ENCODE peak calls at places on chromosomes 3 and 15, in six cellular contexts. One of them, this sample, is unnamed.

GRCh38 chr15:85044251-85044853 is 62.7 kb downstream of the PDE8A start:
- DNase-seq in hypothalamus: peak
- DNase-seq in cardiac fibroblast: peak
- DNase-seq in renal cortical epithelial cell: peak
- DNase-seq in brain microvascular endothelial cell: peak
- DNase-seq in effector memory CD4-positive, alpha-beta T cell: peak
- DNase-seq in this sample: peak

GRCh38 chr3:170584585-170585007 is 1.3 kb downstream of the SLC7A14 start:
- DNase-seq in brain microvascular endothelial cell: peak
- DNase-seq in hypothalamus: peak
- DNase-seq in effector memory CD4-positive, alpha-beta T cell: no peak
- DNase-seq in cardiac fibroblast: peak
- DNase-seq in renal cortical epithelial cell: peak
- DNase-seq in this sample: peak

GRCh38 chr3:125194849-125195601 is 17.5 kb downstream of the SLC12A8 start:
- DNase-seq in brain microvascular endothelial cell: peak
- DNase-seq in effector memory CD4-positive, alpha-beta T cell: no peak
- DNase-seq in renal cortical epithelial cell: peak
- DNase-seq in cardiac fibroblast: peak
- DNase-seq in hypothalamus: no peak
- DNase-seq in this sample: no peak

GRCh38 chr3:31288641-31289100 is 244.1 kb upstream of the STT3B start:
- DNase-seq in cardiac fibroblast: peak
- DNase-seq in renal cortical epithelial cell: peak
- DNase-seq in brain microvascular endothelial cell: peak
- DNase-seq in hypothalamus: no peak
- DNase-seq in effector memory CD4-positive, alpha-beta T cell: no peak
- DNase-seq in this sample: no peak

GRCh38 chr3:184594386-184595035 is 32.9 kb downstream of the EPHB3 start:
- DNase-seq in effector memory CD4-positive, alpha-beta T cell: no peak
- DNase-seq in renal cortical epithelial cell: no peak
- DNase-seq in cardiac fibroblast: no peak
- DNase-seq in brain microvascular endothelial cell: no peak
- DNase-seq in hypothalamus: no peak
- DNase-seq in this sample: no peak

GRCh38 chr3:188812198-188812597 is 359.6 kb upstream of the TPRG1 start:
- DNase-seq in hypothalamus: no peak
- DNase-seq in cardiac fibroblast: no peak
- DNase-seq in effector memory CD4-positive, alpha-beta T cell: no peak
- DNase-seq in renal cortical epithelial cell: no peak
- DNase-seq in brain microvascular endothelial cell: no peak
- DNase-seq in this sample: no peak

GRCh38 chr15:31259562-31260252 is 66.9 kb upstream of the KLF13 start:
- DNase-seq in cardiac fibroblast: no peak
- DNase-seq in renal cortical epithelial cell: no peak
- DNase-seq in brain microvascular endothelial cell: no peak
- DNase-seq in hypothalamus: no peak
- DNase-seq in effector memory CD4-positive, alpha-beta T cell: no peak
- DNase-seq in this sample: no peak

GRCh38 chr3:112043621-112044201 is 9.2 kb downstream of the TMPRSS7 start:
- DNase-seq in hypothalamus: peak
- DNase-seq in cardiac fibroblast: peak
- DNase-seq in renal cortical epithelial cell: peak
- DNase-seq in brain microvascular endothelial cell: peak
- DNase-seq in effector memory CD4-positive, alpha-beta T cell: no peak
- DNase-seq in this sample: peak

GRCh38 chr3:170689218-170689874 is 103.5 kb upstream of the SLC7A14 start:
- DNase-seq in hypothalamus: no peak
- DNase-seq in brain microvascular endothelial cell: peak
- DNase-seq in effector memory CD4-positive, alpha-beta T cell: no peak
- DNase-seq in renal cortical epithelial cell: peak
- DNase-seq in cardiac fibroblast: peak
- DNase-seq in this sample: peak

GRCh38 chr3:195001961-195002861 is 268.7 kb downstream of the XXYLT1 start:
- DNase-seq in effector memory CD4-positive, alpha-beta T cell: no peak
- DNase-seq in hypothalamus: no peak
- DNase-seq in cardiac fibroblast: peak
- DNase-seq in brain microvascular endothelial cell: peak
- DNase-seq in renal cortical epithelial cell: peak
- DNase-seq in this sample: peak

GRCh38 chr3:4740397-4741105 is 238.7 kb upstream of the BHLHE40 start:
- DNase-seq in brain microvascular endothelial cell: no peak
- DNase-seq in renal cortical epithelial cell: no peak
- DNase-seq in effector memory CD4-positive, alpha-beta T cell: no peak
- DNase-seq in cardiac fibroblast: peak
- DNase-seq in hypothalamus: no peak
- DNase-seq in this sample: no peak

GRCh38 chr3:158696618-158697017 is 24.2 kb upstream of the LXN start:
- DNase-seq in renal cortical epithelial cell: no peak
- DNase-seq in brain microvascular endothelial cell: no peak
- DNase-seq in hypothalamus: no peak
- DNase-seq in cardiac fibroblast: peak
- DNase-seq in effector memory CD4-positive, alpha-beta T cell: no peak
- DNase-seq in this sample: no peak